ENCODE peak calls at places on chromosomes 12 and 14, in nine cellular contexts. D, V, O, C, X, G, E, A and R are unnamed samples.

GRCh38 chr14:68538641-68539040 is 254.2 kb downstream of the ZFP36L1 start:
- DNase-seq in D (no peak), V (no peak), O (peak; percentile 37), C (no peak), X (no peak), G (no peak), E (no peak), A (no peak), R (no peak)

GRCh38 chr12:56046027-56046780 is 4.5 kb downstream of the RPS26 start:
- DNase-seq in D (no peak), V (no peak), O (no peak), C (no peak), X (no peak), G (no peak), E (no peak), A (no peak), R (no peak)

GRCh38 chr12:92028039-92028709 is 117.5 kb downstream of the BTG1 start:
- DNase-seq in D (no peak), V (no peak), O (no peak), C (no peak), X (no peak), G (no peak), E (no peak), A (peak; percentile 23), R (no peak)

GRCh38 chr12:123533672-123534643 is at the start of gene RILPL1:
- DNase-seq in D (peak; percentile 18), V (peak; percentile 79), O (peak; percentile 85), C (peak; percentile 67), X (peak; percentile 80), G (no peak), E (peak; percentile 63), A (peak; percentile 73), R (peak; percentile 16)

GRCh38 chr14:72781476-72782181 is 112.3 kb downstream of the DPF3 start:
- DNase-seq in D (peak; percentile 76), V (no peak), O (no peak), C (no peak), X (no peak), G (no peak), E (no peak), A (no peak), R (no peak)

GRCh38 chr14:74140374-74140850 is 55.7 kb downstream of the LIN52 start:
- DNase-seq in D (no peak), V (peak; percentile 73), O (peak; percentile 49), C (peak; percentile 84), X (no peak), G (peak; percentile 75), E (peak; percentile 78), A (peak; percentile 70), R (peak; percentile 4)

GRCh38 chr12:114355389-114356088 is 50.4 kb downstream of the TBX5 start:
- DNase-seq in D (no peak), V (no peak), O (peak; percentile 54), C (no peak), X (no peak), G (no peak), E (peak; percentile 46), A (peak; percentile 33), R (no peak)

GRCh38 chr14:104870368-104871144 is 5.5 kb downstream of the CEP170B start:
- DNase-seq in D (no peak), V (peak; percentile 64), O (peak; percentile 56), C (peak; percentile 51), X (peak; percentile 26), G (no peak), E (peak; percentile 16), A (no peak), R (no peak)

GRCh38 chr12:88501976-88502938 is 78.0 kb downstream of the KITLG start:
- DNase-seq in D (no peak), V (no peak), O (no peak), C (no peak), X (no peak), G (no peak), E (no peak), A (no peak), R (no peak)

GRCh38 chr12:31423405-31423804 is 97.5 kb upstream of the SINHCAF start:
- DNase-seq in D (no peak), V (no peak), O (no peak), C (no peak), X (no peak), G (no peak), E (no peak), A (no peak), R (no peak)

GRCh38 chr14:55354500-55354899 is 57.1 kb downstream of the ATG14 start:
- DNase-seq in D (peak; percentile 42), V (no peak), O (peak; percentile 78), C (no peak), X (peak; percentile 35), G (peak; percentile 38), E (peak; percentile 20), A (peak; percentile 68), R (no peak)

GRCh38 chr12:71070416-71071155 is 87.2 kb downstream of the TSPAN8 start:
- DNase-seq in D (no peak), V (no peak), O (no peak), C (no peak), X (no peak), G (no peak), E (no peak), A (no peak), R (no peak)

DNA sequence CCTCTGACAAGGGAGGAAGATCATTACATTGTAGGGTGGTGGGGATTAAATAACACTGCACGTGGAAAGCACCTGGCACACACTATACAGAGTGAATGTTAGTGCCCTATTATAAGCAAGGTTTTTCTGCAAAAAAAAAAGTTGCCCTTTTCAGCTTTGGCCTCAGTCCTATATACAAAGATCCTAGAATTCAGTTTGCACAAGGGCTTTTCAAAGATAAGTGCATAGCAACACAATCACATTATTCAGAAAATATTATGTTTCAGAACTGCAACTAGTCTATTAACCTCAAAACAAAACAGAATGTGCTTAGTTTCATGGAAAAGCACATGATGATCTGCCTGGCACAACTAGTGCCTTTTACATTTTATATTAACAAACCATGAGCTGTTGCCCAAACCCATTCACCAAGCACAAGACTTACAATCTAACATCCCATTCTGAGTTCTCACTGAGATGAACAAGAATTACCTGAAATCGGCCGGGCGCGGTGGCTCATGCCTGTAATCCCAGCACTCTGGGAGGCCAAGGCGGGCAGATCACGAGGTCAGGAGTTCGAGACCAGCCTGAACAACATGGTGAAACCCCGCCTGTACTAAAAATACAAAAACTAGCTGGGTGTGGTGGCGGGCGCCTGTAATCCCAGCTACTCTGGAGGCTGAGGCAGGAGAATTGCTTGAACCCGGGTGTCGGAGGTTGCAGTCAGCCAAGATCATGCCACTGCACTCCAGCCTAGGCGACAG is 1.8 kb downstream of the TM7SF3 start:
- DNase-seq in D (no peak), V (peak; percentile 58), O (no peak), C (no peak), X (no peak), G (no peak), E (no peak), A (no peak), R (no peak)
- H3K4me3 ChIP-seq in D (no peak overlapping the region), V (peak overlapping the region; percentile 95), O (peak overlapping the region; percentile 74), C (peak overlapping the region; percentile 88), X (no peak overlapping the region), G (no peak overlapping the region), E (no peak overlapping the region), A (no peak overlapping the region), R (peak overlapping the region; percentile 90)

GRCh38 chr12:51706206-51706605 is 115.2 kb downstream of the SCN8A start:
- DNase-seq in D (no peak), V (no peak), O (no peak), C (no peak), X (no peak), G (no peak), E (no peak), A (no peak), R (no peak)
- H3K27ac ChIP-seq in D (no peak overlapping the region), V (no peak overlapping the region), O (no peak overlapping the region), C (no peak overlapping the region), X (no peak overlapping the region), G (no peak overlapping the region), E (no peak overlapping the region), A (no peak overlapping the region), R (no peak overlapping the region)

DNA sequence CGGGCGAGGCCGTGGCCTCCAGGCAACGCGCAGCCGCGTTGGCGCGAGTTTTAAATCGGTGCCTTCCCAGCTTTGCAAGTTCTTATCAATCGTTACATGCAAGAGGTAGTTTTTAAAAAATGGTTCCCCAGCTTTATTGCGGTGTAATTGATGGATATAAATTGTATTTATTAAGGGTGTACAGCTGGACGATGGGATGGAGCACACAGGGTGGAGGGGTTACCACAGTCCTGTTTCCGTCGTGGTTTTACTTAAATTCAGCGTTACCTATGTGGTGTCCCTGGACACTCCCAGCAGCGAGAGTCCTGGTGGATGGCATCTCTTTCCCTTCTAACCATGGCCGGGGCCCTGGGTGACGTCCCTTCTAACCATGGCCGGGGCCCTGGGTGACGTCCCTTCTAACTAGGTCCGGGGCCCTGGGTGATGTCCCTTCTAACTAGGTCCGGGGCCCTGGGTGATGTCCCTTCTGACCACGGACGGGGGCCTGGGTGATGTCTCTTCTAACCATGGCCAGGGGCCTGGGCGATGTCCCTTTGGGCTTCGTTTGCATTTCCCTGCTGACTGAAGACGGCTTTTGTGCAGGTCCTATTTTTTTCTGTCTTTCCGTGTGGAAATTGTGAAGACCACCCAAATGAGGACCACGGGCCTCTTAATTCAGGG is 97.9 kb downstream of the TNFAIP2 start:
- DNase-seq in D (no peak), V (peak; percentile 56), O (no peak), C (no peak), X (no peak), G (no peak), E (no peak), A (no peak), R (no peak)
- H3K4me3 ChIP-seq in D (no peak overlapping the region), V (peak overlapping the region; percentile 52), O (peak overlapping the region; percentile 45), C (peak overlapping the region; percentile 41), X (peak overlapping the region; percentile 25), G (peak overlapping the region; percentile 28), E (peak overlapping the region; percentile 61), A (peak overlapping the region; percentile 19), R (peak overlapping the region; percentile 60)

DNA sequence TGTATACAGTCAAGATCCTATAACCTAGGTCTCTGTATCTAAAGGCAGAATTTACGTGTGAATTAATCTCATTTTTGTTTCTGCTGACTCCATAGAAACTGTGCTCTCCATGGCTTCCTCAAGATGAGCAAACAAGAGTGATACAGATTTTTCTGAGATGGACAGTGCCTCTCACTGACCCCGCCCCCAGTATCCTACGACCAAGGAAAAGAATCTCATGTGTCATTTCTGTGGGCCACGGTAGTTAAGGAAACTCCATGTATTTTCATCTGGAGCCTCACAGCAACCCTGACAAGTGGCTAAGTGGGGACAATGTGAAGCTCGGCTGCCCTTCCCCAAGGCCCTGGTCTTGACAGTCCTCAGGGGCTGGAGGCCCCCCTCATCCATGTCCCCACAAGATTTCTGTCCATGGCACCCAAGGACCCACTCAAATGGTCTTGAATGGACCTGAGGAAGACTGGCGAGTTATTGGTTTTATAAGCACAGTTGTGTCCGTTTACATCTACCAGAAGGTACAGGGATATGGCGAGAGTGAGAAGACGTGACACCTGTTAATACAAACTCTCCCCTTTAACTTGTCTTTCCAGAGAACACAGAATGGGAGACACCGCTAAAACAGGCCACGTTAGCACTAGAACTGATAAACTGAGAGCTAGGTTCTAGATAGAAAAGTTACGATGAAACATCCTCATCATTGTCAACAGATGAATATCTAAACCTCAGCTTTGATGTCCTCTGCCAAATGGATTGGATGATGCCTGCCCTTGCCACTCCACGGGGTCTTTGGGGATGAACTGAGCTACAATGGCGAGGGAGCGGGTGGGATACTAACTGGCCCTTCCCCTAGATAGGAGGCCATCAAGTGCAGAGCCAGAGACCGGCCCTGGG is 108.4 kb upstream of the EGLN3 start:
- DNase-seq in D (no peak), V (no peak), O (no peak), C (no peak), X (no peak), G (no peak), E (no peak), A (no peak), R (no peak)
- H3K27ac ChIP-seq in D (no peak overlapping the region), V (peak overlapping the region; percentile 89), O (no peak overlapping the region), C (peak overlapping the region; percentile 72), X (peak overlapping the region; percentile 16), G (no peak overlapping the region), E (peak overlapping the region; percentile 97), A (peak overlapping the region; percentile 22), R (peak overlapping the region; percentile 87)